ENCODE peak calls at places on chromosome 7, in eight cellular contexts. X is CD8-positive, alpha-beta T cell; W is kidney epithelial cell; Z is stomach; E is esophagus squamous epithelium; B is A549; Q is astrocyte of the spinal cord; C is SK-N-SH. L is an unnamed sample.

GRCh38 chr7:103593691-103594090 is 147.7 kb upstream of the SLC26A5 start:
- DNase-seq in W (no peak), E (no peak), B (no peak), C (no peak), Z (no peak), Q (peak), X (no peak), L (no peak)

GRCh38 chr7:42745357-42746022 is 166.4 kb downstream of the C7orf25 start:
- DNase-seq in W (no peak), Q (no peak), C (peak), Z (peak), E (no peak), B (peak), X (peak), L (peak)

GRCh38 chr7:39153647-39154046 is 175.9 kb downstream of the POU6F2 start:
- DNase-seq in C (peak), X (no peak), E (no peak), B (no peak), Z (no peak), W (no peak), Q (no peak), L (no peak)

GRCh38 chr7:7439564-7439963 is 96.1 kb downstream of the COL28A1 start:
- DNase-seq in W (no peak), Z (no peak), C (no peak), X (no peak), E (no peak), B (no peak), Q (no peak), L (no peak)

GRCh38 chr7:157495177-157495553 is 158.4 kb downstream of the DNAJB6 start:
- DNase-seq in Q (no peak), W (no peak), C (no peak), E (no peak), X (no peak), Z (no peak), B (no peak), L (no peak)

GRCh38 chr7:460374-461117 is 59.1 kb downstream of the PDGFA start:
- DNase-seq in B (no peak), E (no peak), X (no peak), W (no peak), Z (no peak), Q (no peak), C (no peak), L (no peak)

GRCh38 chr7:130649004-130649790 is 19.4 kb downstream of the COPG2 start:
- DNase-seq in C (no peak), W (no peak), E (no peak), Z (no peak), Q (peak), B (no peak), X (no peak), L (peak)

GRCh38 chr7:1567893-1568292 is 1.9 kb downstream of the PSMG3 start:
- DNase-seq in W (peak), Q (peak), B (no peak), C (peak), Z (peak), X (no peak), E (no peak), L (no peak)

GRCh38 chr7:16978358-16979244 is 96.8 kb upstream of the AGR3 start:
- DNase-seq in W (peak), C (no peak), Z (no peak), Q (peak), X (no peak), B (peak), E (no peak), L (no peak)

GRCh38 chr7:112771166-112771565 is 19.0 kb downstream of the TMEM168 start:
- DNase-seq in W (no peak), Q (no peak), Z (no peak), E (no peak), B (no peak), C (no peak), X (no peak), L (no peak)

GRCh38 chr7:128757203-128757602 is 18.0 kb downstream of the CALU start:
- DNase-seq in E (no peak), W (no peak), B (no peak), C (no peak), Z (no peak), X (no peak), Q (no peak), L (no peak)

GRCh38 chr7:112053405-112054069 is 152.7 kb downstream of the DOCK4 start:
- DNase-seq in C (no peak), X (no peak), W (no peak), Z (no peak), E (no peak), Q (no peak), B (no peak), L (no peak)

GRCh38 chr7:26681819-26682418 is 182.5 kb downstream of the SKAP2 start:
- DNase-seq in Q (peak), Z (no peak), X (no peak), W (no peak), C (peak), B (peak), E (no peak), L (no peak)

GRCh38 chr7:35993663-35994622 is 159.1 kb upstream of the EEPD1 start:
- DNase-seq in Z (no peak), C (no peak), W (no peak), B (peak), E (no peak), Q (peak), X (no peak), L (no peak)
- TF ChIP-seq CTCF in Z (no peak), C (no peak), W (no peak), B (no peak), E (no peak), Q (no peak), X (no peak), L (no peak)

GRCh38 chr7:66157060-66157459 is 42.4 kb downstream of the CRCP start:
- DNase-seq in B (no peak), E (no peak), Z (no peak), X (no peak), W (peak), C (peak), Q (no peak), L (no peak)

GRCh38 chr7:66153691-66154090 is 39.0 kb downstream of the CRCP start:
- DNase-seq in E (no peak), Z (no peak), X (no peak), B (no peak), W (no peak), Q (no peak), C (no peak), L (no peak)

GRCh38 chr7:66146701-66147100 is 32.1 kb downstream of the CRCP start:
- DNase-seq in Z (no peak), W (no peak), C (peak), B (no peak), X (no peak), Q (peak), E (no peak), L (no peak)

GRCh38 chr7:66150471-66150870 is 35.8 kb downstream of the CRCP start:
- DNase-seq in E (no peak), Q (peak), Z (no peak), B (no peak), X (no peak), C (peak), W (no peak), L (no peak)

DNA sequence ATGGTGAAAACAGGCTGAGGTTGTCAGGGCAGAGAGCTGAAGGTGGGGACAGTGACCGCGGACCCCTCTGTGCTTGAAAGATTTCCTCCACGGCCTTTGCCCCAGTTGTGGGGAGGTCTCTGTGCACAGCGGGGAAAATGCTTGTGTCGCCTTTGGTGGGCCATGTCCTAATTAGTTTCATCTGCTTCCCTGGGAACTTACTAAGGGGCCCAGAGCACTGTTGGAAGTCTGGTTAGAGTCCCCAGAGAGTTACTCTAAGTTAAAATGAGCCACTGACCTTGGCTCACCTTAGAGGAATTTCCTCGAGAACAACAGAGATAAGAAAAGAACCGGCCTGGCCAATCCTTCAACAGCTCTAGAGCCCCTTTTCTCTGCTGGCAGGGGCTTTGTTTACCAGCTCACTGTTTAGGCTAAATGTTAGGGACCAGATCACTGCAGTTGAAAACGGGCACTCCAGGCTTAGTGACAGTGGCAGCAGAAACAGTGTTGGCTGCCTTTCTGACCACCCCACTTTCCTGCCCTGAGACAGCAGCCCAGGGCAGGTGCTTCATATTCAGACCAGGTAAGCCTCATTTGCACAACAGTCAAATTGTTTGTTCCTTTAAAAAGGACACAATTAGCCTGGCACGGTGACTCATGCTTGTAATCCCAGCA is 38.0 kb downstream of the CRCP start:
- DNase-seq in E (no peak), Q (no peak), X (no peak), Z (no peak), C (peak), B (no peak), W (no peak), L (no peak)
- H3K4me3 ChIP-seq in E (no peak), Q (no peak), X (no peak), Z (no peak), C (no peak), B (no peak), W (no peak), L (no peak)

DNA sequence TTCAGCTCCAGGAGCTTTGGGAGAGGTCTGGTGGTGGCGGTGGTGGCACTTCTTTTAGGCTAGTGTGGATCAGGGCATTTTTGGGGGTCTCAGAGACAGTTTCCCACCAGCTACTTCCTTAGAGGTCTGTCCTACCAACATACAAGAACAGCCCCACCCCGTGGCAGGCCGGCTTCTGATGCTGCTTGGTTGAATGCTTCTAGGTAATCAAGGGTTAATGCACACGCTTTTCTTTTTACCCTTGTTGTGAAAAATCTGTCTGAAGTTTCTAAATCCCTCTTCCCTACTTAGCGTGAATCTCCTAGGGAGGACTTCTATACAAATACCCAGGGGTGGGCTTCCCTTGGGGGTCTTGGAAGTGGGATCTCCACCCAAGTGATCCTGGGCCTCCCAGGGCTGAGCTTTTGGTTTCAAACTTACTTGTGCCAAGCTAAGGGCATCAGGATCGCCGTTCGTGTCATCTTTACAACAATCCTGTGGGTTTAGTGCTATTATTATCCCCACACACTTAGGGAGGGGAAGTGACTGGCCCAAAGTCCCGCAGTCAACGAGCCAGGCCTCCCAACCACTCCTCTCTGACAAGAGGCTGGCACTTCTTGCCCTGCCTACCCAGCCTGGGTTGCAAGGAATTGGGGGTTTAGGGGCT is 1.7 kb downstream of the SH2B2 start:
- DNase-seq in C (no peak), X (no peak), E (no peak), W (no peak), Q (no peak), B (no peak), Z (no peak), L (no peak)
- TF ChIP-seq CTCF in C (peak), X (no peak), E (no peak), W (no peak), Q (peak), B (peak), Z (no peak), L (peak)

GRCh38 chr7:4682621-4683042 is 537 bp downstream of the FOXK1 start:
- DNase-seq in X (peak), W (no peak), Z (peak), E (no peak), B (peak), C (no peak), Q (peak), L (no peak)
- H3K4me3 ChIP-seq in X (peak), W (peak), Z (peak), E (peak), B (peak), C (peak), Q (peak), L (peak)